ENCODE peak calls at places on chromosomes 12 and 14, in eight cellular contexts. G, L, E, A, O, F, Z and S are unnamed samples.
A peak's percentile ranks its signal among the peaks of the same experiment; 100 is the strongest.

GRCh38 chr12:114011711-114012110 is 45.6 kb upstream of the RBM19 start:
- DNase-seq in G (no peak), L (no peak), E (no peak), A (no peak), O (no peak), F (no peak), Z (no peak), S (no peak)

GRCh38 chr12:122903704-122904034 is 7.7 kb upstream of the VPS37B start:
- DNase-seq in G (no peak), L (no peak), E (no peak), A (no peak), O (no peak), F (no peak), Z (no peak), S (no peak)

GRCh38 chr14:73833530-73834257 is 17.9 kb upstream of the PTGR2 start:
- DNase-seq in G (no peak), L (no peak), E (no peak), A (no peak), O (no peak), F (no peak), Z (peak; percentile 23), S (no peak)

GRCh38 chr14:90381011-90381790 is 15.6 kb upstream of the CALM1 start:
- DNase-seq in G (peak; percentile 34), L (no peak), E (no peak), A (no peak), O (peak; percentile 69), F (no peak), Z (peak; percentile 20), S (no peak)

GRCh38 chr14:65211341-65211987 is 109.1 kb upstream of the MAX start:
- DNase-seq in G (no peak), L (no peak), E (no peak), A (no peak), O (no peak), F (no peak), Z (no peak), S (no peak)

GRCh38 chr14:104094709-104095425 is 9.4 kb downstream of the ASPG start:
- DNase-seq in G (peak; percentile 85), L (no peak), E (peak; percentile 70), A (peak; percentile 63), O (peak; percentile 85), F (peak; percentile 29), Z (peak; percentile 82), S (no peak)

GRCh38 chr12:117010693-117011451 is 88.3 kb downstream of the TESC start:
- DNase-seq in G (no peak), L (no peak), E (no peak), A (no peak), O (no peak), F (no peak), Z (peak; percentile 43), S (no peak)

GRCh38 chr12:120225852-120226640 is 25.1 kb upstream of the RPLP0 start:
- DNase-seq in G (peak; percentile 74), L (no peak), E (peak; percentile 82), A (no peak), O (no peak), F (no peak), Z (no peak), S (no peak)

GRCh38 chr14:20873370-20874177 is 17.6 kb upstream of the RNASE3 start:
- DNase-seq in G (peak; percentile 85), L (peak; percentile 93), E (peak; percentile 85), A (peak; percentile 66), O (peak; percentile 91), F (peak; percentile 70), Z (peak; percentile 89), S (peak; percentile 92)

GRCh38 chr12:124018526-124018925 is 45.5 kb downstream of the ZNF664 start:
- DNase-seq in G (no peak), L (peak; percentile 50), E (no peak), A (no peak), O (no peak), F (no peak), Z (no peak), S (no peak)

GRCh38 chr14:74223016-74223415 is 16.2 kb upstream of the VSX2 start:
- DNase-seq in G (no peak), L (no peak), E (no peak), A (no peak), O (no peak), F (no peak), Z (no peak), S (no peak)

GRCh38 chr12:16482726-16483125 is 123.2 kb downstream of the LMO3 start:
- DNase-seq in G (no peak), L (no peak), E (no peak), A (no peak), O (no peak), F (no peak), Z (no peak), S (no peak)

GRCh38 chr12:75991753-75992152 is 39.8 kb downstream of the PHLDA1 start:
- DNase-seq in G (no peak), L (no peak), E (no peak), A (no peak), O (peak; percentile 2), F (no peak), Z (no peak), S (no peak)

GRCh38 chr14:87868920-87869319 is 124.1 kb downstream of the GALC start:
- DNase-seq in G (no peak), L (no peak), E (no peak), A (no peak), O (no peak), F (no peak), Z (no peak), S (no peak)

DNA sequence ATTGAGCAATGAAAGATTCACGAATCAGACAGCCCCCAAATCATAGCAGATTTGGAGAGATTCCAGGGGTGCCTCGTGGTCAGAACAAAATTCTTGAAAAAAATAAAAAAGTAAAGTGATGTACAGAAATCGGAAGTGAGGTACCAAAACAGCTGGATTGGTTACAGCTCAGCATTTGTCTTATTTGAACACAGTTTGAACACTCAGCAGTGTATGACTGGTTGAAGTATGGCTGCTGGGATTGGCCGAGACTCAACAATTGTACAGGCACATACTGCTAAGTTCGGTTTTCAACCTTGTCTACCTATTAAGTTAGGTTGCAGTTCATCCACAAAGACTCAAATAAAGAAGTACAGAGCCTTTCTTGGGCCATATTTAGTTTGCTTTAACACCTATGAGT is 865.4 kb upstream of the TMEM132C start:
- DNase-seq in G (no peak), L (no peak), E (no peak), A (no peak), O (no peak), F (no peak), Z (no peak), S (peak; percentile 37)
- H3K27ac ChIP-seq in G (no peak overlapping the region), L (no peak overlapping the region), E (no peak overlapping the region), A (no peak overlapping the region), O (no peak overlapping the region), F (no peak overlapping the region), Z (no peak overlapping the region), S (no peak overlapping the region)

DNA sequence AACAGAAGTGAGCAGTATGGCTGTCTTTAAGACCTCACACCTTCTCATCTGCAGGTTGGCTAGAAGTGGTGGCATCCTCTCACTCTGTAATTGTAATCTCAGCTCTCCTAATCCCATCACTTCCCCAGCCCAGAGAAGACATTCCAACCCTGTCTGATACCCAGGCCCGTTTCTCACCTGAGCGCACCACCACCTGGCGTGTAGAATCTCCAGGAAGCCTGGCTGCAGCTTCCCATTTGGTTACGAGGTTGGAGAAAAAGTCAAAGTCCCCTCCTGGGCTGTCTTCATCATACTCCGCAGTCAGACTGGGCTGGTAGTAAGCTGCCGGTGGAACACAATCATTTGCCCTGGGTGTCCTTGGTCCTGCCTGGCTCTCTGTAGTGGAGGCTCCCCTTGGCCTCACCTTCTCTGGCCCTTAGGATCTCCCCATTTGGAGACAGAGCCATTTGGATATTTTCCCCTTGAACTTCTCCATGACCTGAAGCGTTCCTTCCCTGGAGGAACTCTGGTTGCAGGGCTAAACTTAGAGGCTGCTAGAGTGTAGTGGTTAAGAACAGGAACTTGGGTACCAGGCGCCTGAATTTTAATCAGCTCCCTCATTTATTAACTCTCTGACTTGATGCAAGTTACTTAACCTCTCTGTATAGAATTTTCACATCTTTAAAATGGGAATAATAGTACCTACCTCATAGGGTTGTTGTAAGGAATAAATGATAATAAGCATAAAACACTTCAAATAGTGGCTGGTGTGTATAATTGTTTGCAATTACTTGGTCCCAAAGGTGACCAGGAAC is 1.8 kb downstream of the SDR39U1 start:
- DNase-seq in G (no peak), L (no peak), E (no peak), A (no peak), O (no peak), F (no peak), Z (no peak), S (peak; percentile 87)
- H3K4me1 ChIP-seq in G (peaks cover 43% of the 10 kb centered on the region), L (peaks cover 51% of the 10 kb centered on the region), E (peaks cover 7% of the 10 kb centered on the region), A (peaks cover 43% of the 10 kb centered on the region), O (peaks cover 43% of the 10 kb centered on the region), F (peaks cover 34% of the 10 kb centered on the region), Z (peaks cover 9% of the 10 kb centered on the region), S (peaks cover 56% of the 10 kb centered on the region)

GRCh38 chr12:27665704-27666103 is 30.5 kb upstream of the REP15 start:
- DNase-seq in G (no peak), L (no peak), E (no peak), A (no peak), O (no peak), F (no peak), Z (no peak), S (no peak)

GRCh38 chr12:27671865-27672264 is 24.4 kb upstream of the REP15 start:
- DNase-seq in G (no peak), L (no peak), E (no peak), A (no peak), O (no peak), F (no peak), Z (no peak), S (no peak)

GRCh38 chr12:27667540-27667939 is 28.7 kb upstream of the REP15 start:
- DNase-seq in G (no peak), L (no peak), E (no peak), A (no peak), O (no peak), F (no peak), Z (no peak), S (no peak)

GRCh38 chr12:27666510-27666909 is 29.7 kb upstream of the REP15 start:
- DNase-seq in G (no peak), L (no peak), E (no peak), A (no peak), O (no peak), F (no peak), Z (no peak), S (no peak)
- H3K27ac ChIP-seq in G (no peak overlapping the region), L (no peak overlapping the region), E (no peak overlapping the region), A (no peak overlapping the region), O (no peak overlapping the region), F (no peak overlapping the region), Z (no peak overlapping the region), S (no peak overlapping the region)

GRCh38 chr12:109720152-109720855 is 6.7 kb downstream of the FAM222A start:
- DNase-seq in G (no peak), L (no peak), E (no peak), A (no peak), O (no peak), F (no peak), Z (peak; percentile 96), S (no peak)

GRCh38 chr12:109722022-109722752 is 8.6 kb downstream of the FAM222A start:
- DNase-seq in G (no peak), L (no peak), E (no peak), A (no peak), O (no peak), F (no peak), Z (no peak), S (no peak)

GRCh38 chr12:109721276-109721675 is 7.7 kb downstream of the FAM222A start:
- DNase-seq in G (peak; percentile 65), L (no peak), E (no peak), A (no peak), O (no peak), F (no peak), Z (no peak), S (no peak)

GRCh38 chr12:109719123-109720022 is 5.7 kb downstream of the FAM222A start:
- DNase-seq in G (no peak), L (no peak), E (no peak), A (no peak), O (no peak), F (no peak), Z (peak; percentile 82), S (no peak)

GRCh38 chr12:109720856-109721189 is 7.2 kb downstream of the FAM222A start:
- DNase-seq in G (no peak), L (no peak), E (no peak), A (no peak), O (no peak), F (no peak), Z (no peak), S (no peak)
- H3K4me1 ChIP-seq in G (peaks cover 26% of the 10 kb centered on the region), L (peaks cover 84% of the 10 kb centered on the region), E (peaks cover 21% of the 10 kb centered on the region), A (no peaks in the 10 kb centered on the region), O (peaks cover 1% of the 10 kb centered on the region), F (peaks cover 47% of the 10 kb centered on the region), Z (peaks cover 87% of the 10 kb centered on the region), S (peaks cover 73% of the 10 kb centered on the region)